ENCODE peak calls at places on chromosomes 1 and 21, in nine cellular contexts. One of them, this sample, is unnamed.

GRCh38 chr1:11858968-11859871 is 475 bp upstream of the NPPB start:
- DNase-seq in SK-N-SH: no peak
- DNase-seq in psoas muscle: peak; percentile 67
- DNase-seq in osteoblast: peak; percentile 91
- DNase-seq in brain microvascular endothelial cell: peak; percentile 57
- DNase-seq in pancreas: peak; percentile 39
- DNase-seq in AG04450: no peak
- DNase-seq in heart right ventricle: peak; percentile 75
- DNase-seq in esophagus squamous epithelium: no peak
- DNase-seq in this sample: peak; percentile 73

GRCh38 chr21:38434913-38435533 is 63.3 kb downstream of the ERG start:
- DNase-seq in esophagus squamous epithelium: no peak
- DNase-seq in brain microvascular endothelial cell: peak; percentile 81
- DNase-seq in psoas muscle: no peak
- DNase-seq in heart right ventricle: no peak
- DNase-seq in pancreas: no peak
- DNase-seq in AG04450: peak; percentile 10
- DNase-seq in SK-N-SH: no peak
- DNase-seq in osteoblast: peak; percentile 94
- DNase-seq in this sample: no peak

GRCh38 chr1:51861669-51862068 is 16.9 kb downstream of the NRDC start:
- DNase-seq in SK-N-SH: no peak
- DNase-seq in pancreas: no peak
- DNase-seq in AG04450: no peak
- DNase-seq in osteoblast: no peak
- DNase-seq in esophagus squamous epithelium: no peak
- DNase-seq in brain microvascular endothelial cell: no peak
- DNase-seq in psoas muscle: no peak
- DNase-seq in heart right ventricle: no peak
- DNase-seq in this sample: no peak

GRCh38 chr1:233025156-233025555 is 74.7 kb downstream of the NTPCR start:
- DNase-seq in osteoblast: peak; percentile 48
- DNase-seq in brain microvascular endothelial cell: peak; percentile 29
- DNase-seq in pancreas: peak; percentile 49
- DNase-seq in heart right ventricle: peak; percentile 24
- DNase-seq in SK-N-SH: peak; percentile 55
- DNase-seq in AG04450: no peak
- DNase-seq in psoas muscle: peak; percentile 16
- DNase-seq in esophagus squamous epithelium: no peak
- DNase-seq in this sample: no peak

GRCh38 chr1:233313434-233314155 is 13.9 kb upstream of the MAP3K21 start:
- DNase-seq in esophagus squamous epithelium: no peak
- DNase-seq in heart right ventricle: no peak
- DNase-seq in osteoblast: no peak
- DNase-seq in SK-N-SH: no peak
- DNase-seq in AG04450: no peak
- DNase-seq in brain microvascular endothelial cell: no peak
- DNase-seq in pancreas: no peak
- DNase-seq in psoas muscle: no peak
- DNase-seq in this sample: no peak

GRCh38 chr1:205316179-205316578 is 5.4 kb downstream of the NUAK2 start:
- DNase-seq in psoas muscle: no peak
- DNase-seq in osteoblast: no peak
- DNase-seq in SK-N-SH: no peak
- DNase-seq in AG04450: no peak
- DNase-seq in heart right ventricle: no peak
- DNase-seq in esophagus squamous epithelium: no peak
- DNase-seq in brain microvascular endothelial cell: no peak
- DNase-seq in pancreas: no peak
- DNase-seq in this sample: no peak

GRCh38 chr1:111222308-111223125 is 5.0 kb upstream of the CHI3L2 start:
- DNase-seq in brain microvascular endothelial cell: peak; percentile 16
- DNase-seq in psoas muscle: peak; percentile 70
- DNase-seq in pancreas: peak; percentile 40
- DNase-seq in esophagus squamous epithelium: no peak
- DNase-seq in osteoblast: peak; percentile 70
- DNase-seq in heart right ventricle: peak; percentile 79
- DNase-seq in AG04450: no peak
- DNase-seq in SK-N-SH: peak; percentile 85
- DNase-seq in this sample: peak; percentile 84

GRCh38 chr21:38990424-38990794 is 184.7 kb downstream of the ETS2 start:
- DNase-seq in SK-N-SH: peak; percentile 49
- DNase-seq in osteoblast: no peak
- DNase-seq in esophagus squamous epithelium: no peak
- DNase-seq in pancreas: no peak
- DNase-seq in heart right ventricle: no peak
- DNase-seq in AG04450: no peak
- DNase-seq in brain microvascular endothelial cell: no peak
- DNase-seq in psoas muscle: no peak
- DNase-seq in this sample: no peak

GRCh38 chr21:28233536-28234220 is 759.0 kb downstream of the LTN1 start:
- DNase-seq in pancreas: no peak
- DNase-seq in AG04450: no peak
- DNase-seq in SK-N-SH: no peak
- DNase-seq in heart right ventricle: no peak
- DNase-seq in psoas muscle: no peak
- DNase-seq in brain microvascular endothelial cell: no peak
- DNase-seq in osteoblast: no peak
- DNase-seq in esophagus squamous epithelium: no peak
- DNase-seq in this sample: no peak

GRCh38 chr1:226002667-226003501 is 3.7 kb upstream of the SDE2 start:
- DNase-seq in brain microvascular endothelial cell: peak; percentile 27
- DNase-seq in psoas muscle: peak; percentile 45
- DNase-seq in AG04450: no peak
- DNase-seq in esophagus squamous epithelium: no peak
- DNase-seq in heart right ventricle: peak; percentile 62
- DNase-seq in osteoblast: no peak
- DNase-seq in SK-N-SH: peak; percentile 30
- DNase-seq in pancreas: peak; percentile 58
- DNase-seq in this sample: peak; percentile 31

GRCh38 chr21:44294391-44295162 is 5.3 kb upstream of the PFKL start:
- DNase-seq in AG04450: no peak
- DNase-seq in pancreas: no peak
- DNase-seq in SK-N-SH: no peak
- DNase-seq in heart right ventricle: peak; percentile 88
- DNase-seq in esophagus squamous epithelium: no peak
- DNase-seq in osteoblast: peak; percentile 96
- DNase-seq in psoas muscle: peak; percentile 79
- DNase-seq in brain microvascular endothelial cell: peak; percentile 40
- DNase-seq in this sample: no peak

GRCh38 chr1:31549807-31550620 is 26.3 kb upstream of the TINAGL1 start:
- DNase-seq in psoas muscle: no peak
- DNase-seq in heart right ventricle: no peak
- DNase-seq in SK-N-SH: no peak
- DNase-seq in AG04450: no peak
- DNase-seq in pancreas: no peak
- DNase-seq in osteoblast: no peak
- DNase-seq in esophagus squamous epithelium: no peak
- DNase-seq in brain microvascular endothelial cell: no peak
- DNase-seq in this sample: peak; percentile 41

GRCh38 chr1:224617410-224618361 is 1.6 kb downstream of the CNIH3 start:
- DNase-seq in SK-N-SH: peak; percentile 33
- DNase-seq in esophagus squamous epithelium: no peak
- DNase-seq in osteoblast: no peak
- DNase-seq in AG04450: no peak
- DNase-seq in brain microvascular endothelial cell: no peak
- DNase-seq in psoas muscle: no peak
- DNase-seq in pancreas: no peak
- DNase-seq in heart right ventricle: no peak
- DNase-seq in this sample: no peak

GRCh38 chr21:32143222-32143939 is 135.5 kb downstream of the MIS18A start:
- DNase-seq in esophagus squamous epithelium: no peak
- DNase-seq in heart right ventricle: peak; percentile 29
- DNase-seq in AG04450: no peak
- DNase-seq in SK-N-SH: no peak
- DNase-seq in pancreas: no peak
- DNase-seq in psoas muscle: peak; percentile 36
- DNase-seq in brain microvascular endothelial cell: no peak
- DNase-seq in osteoblast: no peak
- DNase-seq in this sample: no peak

GRCh38 chr1:220685879-220686278 is 4.3 kb upstream of the C1orf115 start:
- DNase-seq in pancreas: no peak
- DNase-seq in psoas muscle: no peak
- DNase-seq in brain microvascular endothelial cell: no peak
- DNase-seq in heart right ventricle: no peak
- DNase-seq in SK-N-SH: no peak
- DNase-seq in AG04450: no peak
- DNase-seq in osteoblast: no peak
- DNase-seq in esophagus squamous epithelium: no peak
- DNase-seq in this sample: no peak

GRCh38 chr1:12458571-12458970 is 159.4 kb downstream of the DHRS3 start:
- DNase-seq in pancreas: no peak
- DNase-seq in esophagus squamous epithelium: no peak
- DNase-seq in AG04450: no peak
- DNase-seq in heart right ventricle: no peak
- DNase-seq in brain microvascular endothelial cell: no peak
- DNase-seq in osteoblast: no peak
- DNase-seq in SK-N-SH: no peak
- DNase-seq in psoas muscle: peak; percentile 56
- DNase-seq in this sample: no peak

GRCh38 chr1:202966006-202966904 is 802 bp downstream of the CYB5R1 start:
- DNase-seq in heart right ventricle: no peak
- DNase-seq in osteoblast: peak; percentile 80
- DNase-seq in AG04450: no peak
- DNase-seq in psoas muscle: peak; percentile 32
- DNase-seq in esophagus squamous epithelium: no peak
- DNase-seq in pancreas: no peak
- DNase-seq in brain microvascular endothelial cell: no peak
- DNase-seq in SK-N-SH: no peak
- DNase-seq in this sample: no peak

GRCh38 chr1:246622035-246622652 is 55.9 kb downstream of the CNST start:
- DNase-seq in psoas muscle: no peak
- DNase-seq in osteoblast: no peak
- DNase-seq in AG04450: no peak
- DNase-seq in esophagus squamous epithelium: no peak
- DNase-seq in pancreas: no peak
- DNase-seq in brain microvascular endothelial cell: no peak
- DNase-seq in SK-N-SH: peak; percentile 52
- DNase-seq in heart right ventricle: no peak
- DNase-seq in this sample: no peak

GRCh38 chr1:214102907-214103306 is 115.1 kb downstream of the PROX1 start:
- DNase-seq in AG04450: peak; percentile 63
- DNase-seq in pancreas: no peak
- DNase-seq in osteoblast: no peak
- DNase-seq in SK-N-SH: no peak
- DNase-seq in psoas muscle: no peak
- DNase-seq in heart right ventricle: no peak
- DNase-seq in esophagus squamous epithelium: no peak
- DNase-seq in brain microvascular endothelial cell: peak; percentile 61
- DNase-seq in this sample: no peak

GRCh38 chr1:37752213-37752582 is 12.7 kb downstream of the EPHA10 start:
- DNase-seq in heart right ventricle: no peak
- DNase-seq in pancreas: no peak
- DNase-seq in esophagus squamous epithelium: no peak
- DNase-seq in SK-N-SH: peak; percentile 15
- DNase-seq in osteoblast: no peak
- DNase-seq in psoas muscle: no peak
- DNase-seq in AG04450: no peak
- DNase-seq in brain microvascular endothelial cell: no peak
- DNase-seq in this sample: no peak
- H3K27me3 ChIP-seq in heart right ventricle: peaks cover 89% of the 10 kb centered on the region
- H3K27me3 ChIP-seq in pancreas: no peaks in the 10 kb centered on the region
- H3K27me3 ChIP-seq in esophagus squamous epithelium: peaks cover 99% of the 10 kb centered on the region
- H3K27me3 ChIP-seq in SK-N-SH: peaks cover 18% of the 10 kb centered on the region
- H3K27me3 ChIP-seq in osteoblast: peaks cover 41% of the 10 kb centered on the region
- H3K27me3 ChIP-seq in psoas muscle: peaks cover 68% of the 10 kb centered on the region
- H3K27me3 ChIP-seq in AG04450: peaks cover 23% of the 10 kb centered on the region
- H3K27me3 ChIP-seq in brain microvascular endothelial cell: peaks cover 30% of the 10 kb centered on the region
- H3K27me3 ChIP-seq in this sample: peaks cover 5% of the 10 kb centered on the region

GRCh38 chr1:36396359-36396758 is 1.3 kb downstream of the LSM10 start:
- DNase-seq in AG04450: no peak
- DNase-seq in osteoblast: no peak
- DNase-seq in psoas muscle: no peak
- DNase-seq in heart right ventricle: no peak
- DNase-seq in brain microvascular endothelial cell: no peak
- DNase-seq in SK-N-SH: no peak
- DNase-seq in esophagus squamous epithelium: no peak
- DNase-seq in pancreas: no peak
- DNase-seq in this sample: no peak

GRCh38 chr1:36397083-36397377 is 678 bp downstream of the LSM10 start:
- DNase-seq in osteoblast: no peak
- DNase-seq in SK-N-SH: no peak
- DNase-seq in pancreas: no peak
- DNase-seq in esophagus squamous epithelium: no peak
- DNase-seq in heart right ventricle: no peak
- DNase-seq in AG04450: no peak
- DNase-seq in brain microvascular endothelial cell: no peak
- DNase-seq in psoas muscle: no peak
- DNase-seq in this sample: no peak

GRCh38 chr1:36398370-36398977 is 766 bp upstream of the LSM10 start:
- DNase-seq in brain microvascular endothelial cell: no peak
- DNase-seq in AG04450: no peak
- DNase-seq in SK-N-SH: no peak
- DNase-seq in psoas muscle: no peak
- DNase-seq in osteoblast: no peak
- DNase-seq in esophagus squamous epithelium: no peak
- DNase-seq in pancreas: no peak
- DNase-seq in heart right ventricle: no peak
- DNase-seq in this sample: no peak

GRCh38 chr1:36400514-36400824 is 2.8 kb upstream of the LSM10 start:
- DNase-seq in pancreas: no peak
- DNase-seq in psoas muscle: no peak
- DNase-seq in brain microvascular endothelial cell: no peak
- DNase-seq in SK-N-SH: no peak
- DNase-seq in esophagus squamous epithelium: no peak
- DNase-seq in AG04450: no peak
- DNase-seq in osteoblast: no peak
- DNase-seq in heart right ventricle: no peak
- DNase-seq in this sample: no peak

GRCh38 chr1:36397378-36398230 is at the start of gene LSM10:
- DNase-seq in pancreas: peak; percentile 91
- DNase-seq in heart right ventricle: peak; percentile 92
- DNase-seq in osteoblast: peak; percentile 98
- DNase-seq in esophagus squamous epithelium: peak; percentile 67
- DNase-seq in AG04450: peak; percentile 74
- DNase-seq in SK-N-SH: peak; percentile 92
- DNase-seq in brain microvascular endothelial cell: peak; percentile 94
- DNase-seq in psoas muscle: peak; percentile 94
- DNase-seq in this sample: peak; percentile 90
- TF ChIP-seq CTCF in pancreas: no peak
- TF ChIP-seq CTCF in heart right ventricle: no peak
- TF ChIP-seq CTCF in osteoblast: no peak
- TF ChIP-seq CTCF in esophagus squamous epithelium: peak; percentile 5
- TF ChIP-seq CTCF in AG04450: no peak
- TF ChIP-seq CTCF in SK-N-SH: no peak
- TF ChIP-seq CTCF in brain microvascular endothelial cell: no peak
- TF ChIP-seq CTCF in psoas muscle: no peak
- TF ChIP-seq CTCF in this sample: no peak

GRCh38 chr1:44151332-44151731 is 9.9 kb upstream of the KLF18 start:
- DNase-seq in osteoblast: no peak
- DNase-seq in esophagus squamous epithelium: no peak
- DNase-seq in heart right ventricle: no peak
- DNase-seq in AG04450: no peak
- DNase-seq in psoas muscle: no peak
- DNase-seq in brain microvascular endothelial cell: no peak
- DNase-seq in pancreas: no peak
- DNase-seq in SK-N-SH: no peak
- DNase-seq in this sample: no peak
- H3K4me3 ChIP-seq in osteoblast: no peak overlapping the region
- H3K4me3 ChIP-seq in esophagus squamous epithelium: no peak overlapping the region
- H3K4me3 ChIP-seq in heart right ventricle: no peak overlapping the region
- H3K4me3 ChIP-seq in AG04450: no peak overlapping the region
- H3K4me3 ChIP-seq in psoas muscle: no peak overlapping the region
- H3K4me3 ChIP-seq in brain microvascular endothelial cell: no peak overlapping the region
- H3K4me3 ChIP-seq in pancreas: no peak overlapping the region
- H3K4me3 ChIP-seq in SK-N-SH: no peak overlapping the region
- H3K4me3 ChIP-seq in this sample: no peak overlapping the region

GRCh38 chr1:207954104-207954503 is 43.2 kb upstream of the CD34 start:
- DNase-seq in SK-N-SH: no peak
- DNase-seq in esophagus squamous epithelium: no peak
- DNase-seq in brain microvascular endothelial cell: no peak
- DNase-seq in AG04450: no peak
- DNase-seq in heart right ventricle: no peak
- DNase-seq in psoas muscle: no peak
- DNase-seq in osteoblast: no peak
- DNase-seq in pancreas: no peak
- DNase-seq in this sample: no peak
- H3K27me3 ChIP-seq in SK-N-SH: no peaks in the 10 kb centered on the region
- H3K27me3 ChIP-seq in esophagus squamous epithelium: peaks cover 9% of the 10 kb centered on the region
- H3K27me3 ChIP-seq in brain microvascular endothelial cell: no peaks in the 10 kb centered on the region
- H3K27me3 ChIP-seq in AG04450: peaks cover 23% of the 10 kb centered on the region
- H3K27me3 ChIP-seq in heart right ventricle: no peaks in the 10 kb centered on the region
- H3K27me3 ChIP-seq in psoas muscle: no peaks in the 10 kb centered on the region
- H3K27me3 ChIP-seq in osteoblast: peaks cover 27% of the 10 kb centered on the region
- H3K27me3 ChIP-seq in pancreas: no peaks in the 10 kb centered on the region
- H3K27me3 ChIP-seq in this sample: peaks cover 3% of the 10 kb centered on the region